ENCODE peak calls at places on chromosome 15, in four cellular contexts. L is NCI-H1092, Y is NCI-H446, Z is amygdala. B is an unnamed sample.

GRCh38 chr15:26665950-26666921 is 106.6 kb downstream of the GABRB3 start:
- DNase-seq in Y (no peak), Z (no peak), L (no peak), B (no peak)

GRCh38 chr15:70902105-70902504 is 9.5 kb downstream of the LRRC49 start:
- DNase-seq in Y (no peak), L (no peak), Z (no peak), B (no peak)

GRCh38 chr15:82712036-82712435 is 2.4 kb upstream of the AP3B2 start:
- DNase-seq in Z (no peak), Y (no peak), L (no peak), B (no peak)

GRCh38 chr15:89654847-89655805 is at the start of gene KIF7:
- DNase-seq in Y (no peak), Z (no peak), L (no peak), B (no peak)

GRCh38 chr15:74384566-74385441 is 17.4 kb upstream of the CYP11A1 start:
- DNase-seq in L (no peak), Y (no peak), Z (no peak), B (no peak)

GRCh38 chr15:70267879-70268278 is 170.2 kb upstream of the TLE3 start:
- DNase-seq in Y (no peak), L (no peak), Z (no peak), B (no peak)

GRCh38 chr15:44101286-44101685 is 93.8 kb downstream of the FRMD5 start:
- DNase-seq in Y (no peak), Z (no peak), L (no peak), B (no peak)

GRCh38 chr15:56341201-56341600 is 24.0 kb upstream of the TEX9 start:
- DNase-seq in Y (no peak), L (no peak), Z (no peak), B (no peak)

GRCh38 chr15:36924076-36924475 is 176.3 kb downstream of the MEIS2 start:
- DNase-seq in L (no peak), Y (peak; percentile 13), Z (no peak), B (no peak)

GRCh38 chr15:58478579-58478978 is 46.8 kb downstream of the LIPC start:
- DNase-seq in Z (no peak), Y (no peak), L (no peak), B (no peak)

GRCh38 chr15:63089260-63090043 is 32.2 kb upstream of the LACTB start:
- DNase-seq in Y (no peak), Z (no peak), L (no peak), B (no peak)

GRCh38 chr15:70062321-70062956 is 35.3 kb downstream of the TLE3 start:
- DNase-seq in L (peak; percentile 90), Z (peak; percentile 85), Y (peak; percentile 84), B (peak; percentile 87)

GRCh38 chr15:69386284-69386683 is 27.9 kb upstream of the KIF23 start:
- DNase-seq in Y (no peak), L (no peak), Z (no peak), B (no peak)

GRCh38 chr15:80367094-80367493 is 37.1 kb upstream of the ARNT2 start:
- DNase-seq in Y (no peak), Z (no peak), L (no peak), B (no peak)

GRCh38 chr15:68000754-68001153 is 53.4 kb upstream of the PIAS1 start:
- DNase-seq in Z (no peak), L (no peak), Y (no peak), B (no peak)

GRCh38 chr15:94856267-94856854 is 625.0 kb downstream of the MCTP2 start:
- DNase-seq in L (no peak), Z (no peak), Y (no peak), B (no peak)

GRCh38 chr15:84057714-84058331 is 177.8 kb upstream of the GOLGA6L4 start:
- DNase-seq in L (no peak), Z (no peak), Y (no peak), B (no peak)

GRCh38 chr15:78142332-78142731 is 6.8 kb upstream of the IDH3A start:
- DNase-seq in L (no peak), Y (no peak), Z (no peak), B (no peak)

GRCh38 chr15:41841131-41841530 is 2.5 kb downstream of the PLA2G4B start:
- DNase-seq in Z (no peak), L (no peak), Y (no peak), B (no peak)

GRCh38 chr15:90354986-90355385 is 2.9 kb downstream of the ZNF774 start:
- DNase-seq in Y (no peak), Z (no peak), L (no peak), B (no peak)

GRCh38 chr15:101502572-101503295 is 13.2 kb upstream of the PCSK6 start:
- DNase-seq in Z (no peak), Y (no peak), L (no peak), B (no peak)

GRCh38 chr15:69943637-69944036 is 154.1 kb downstream of the TLE3 start:
- DNase-seq in Z (no peak), Y (no peak), L (no peak), B (no peak)

GRCh38 chr15:52006702-52007340 is 12.2 kb upstream of the MAPK6 start:
- DNase-seq in Y (no peak), Z (no peak), L (no peak), B (no peak)

B was measured in anterior cingulate cortex.